ENCODE peak calls at places on chromosomes 4 and X, in seven cellular contexts. R is left lung; J is Panc1; N is RWPE2; G is aorta; P is naive thymus-derived CD8-positive, alpha-beta T cell; C is upper lobe of left lung. Q is an unnamed sample.
A peak's percentile ranks its signal among the peaks of the same experiment; 100 is the strongest.

GRCh38 chrX:12977761-12978204 is 2.9 kb downstream of the TMSB4X start:
- ATAC-seq in R (no peak), J (no peak), N (no peak), G (no peak), P (no peak), C (no peak), Q (peak; percentile 2)

GRCh38 chrX:121853762-121854613 is 806.6 kb downstream of the GLUD2 start:
- ATAC-seq in R (no peak), J (no peak), N (no peak), G (no peak), P (no peak), C (peak; percentile 65), Q (no peak)

GRCh38 chr4:176579233-176579632 is 213.5 kb downstream of the VEGFC start:
- ATAC-seq in R (no peak), J (no peak), N (no peak), G (no peak), P (no peak), C (no peak), Q (no peak)

GRCh38 chr4:38819569-38819968 is 15.0 kb upstream of the TLR1 start:
- ATAC-seq in R (no peak), J (peak; percentile 62), N (no peak), G (no peak), P (no peak), C (no peak), Q (peak; percentile 69)

GRCh38 chr4:139736257-139736626 is 70.6 kb downstream of the MGST2 start:
- ATAC-seq in R (no peak), J (no peak), N (no peak), G (no peak), P (no peak), C (no peak), Q (no peak)

GRCh38 chr4:101104264-101105052 is 242.9 kb downstream of the PPP3CA start:
- ATAC-seq in R (no peak), J (no peak), N (no peak), G (no peak), P (no peak), C (no peak), Q (no peak)

GRCh38 chrX:108117988-108118387 is 26.4 kb downstream of the ATG4A start:
- ATAC-seq in R (no peak), J (no peak), N (no peak), G (no peak), P (no peak), C (no peak), Q (no peak)

GRCh38 chrX:131747173-131747572 is 203.3 kb downstream of the OR13H1 start:
- ATAC-seq in R (peak; percentile 96), J (peak; percentile 94), N (no peak), G (peak; percentile 90), P (no peak), C (peak; percentile 89), Q (no peak)

GRCh38 chr4:113695328-113696169 is 66.0 kb downstream of the CAMK2D start:
- ATAC-seq in R (no peak), J (no peak), N (no peak), G (no peak), P (no peak), C (no peak), Q (no peak)

GRCh38 chrX:15465896-15466651 is 27.1 kb downstream of the PIR start:
- ATAC-seq in R (peak; percentile 15), J (no peak), N (no peak), G (no peak), P (no peak), C (no peak), Q (no peak)

GRCh38 chrX:20527458-20528099 is 260.9 kb upstream of the RPS6KA3 start:
- ATAC-seq in R (peak; percentile 85), J (peak; percentile 71), N (peak; percentile 46), G (no peak), P (peak; percentile 54), C (no peak), Q (no peak)